ENCODE peak calls at places on chromosomes 7 and 10, in six cellular contexts. One of them, this sample, is unnamed.
A peak's percentile ranks its signal among the peaks of the same experiment; 100 is the strongest.

GRCh38 chr7:94395141-94396041 is 696 bp downstream of the COL1A2 start:
- DNase-seq in breast epithelium: no peak
- DNase-seq in NCI-H460: peak; percentile 48
- DNase-seq in cerebellum: no peak
- DNase-seq in stimulated activated naive B cell treated with anti-CD40 and anti-IgM and Interleukin-4, amounts not matched to agents 10 μg/mL and 1 μg/mL and 100 μg/mL, for 72 hours: peak; percentile 15
- DNase-seq in midbrain: peak; percentile 32
- DNase-seq in this sample: peak; percentile 53

GRCh38 chr10:128318868-128319267 is 192.6 kb upstream of the MKI67 start:
- DNase-seq in cerebellum: no peak
- DNase-seq in NCI-H460: no peak
- DNase-seq in stimulated activated naive B cell treated with anti-CD40 and anti-IgM and Interleukin-4, amounts not matched to agents 10 μg/mL and 1 μg/mL and 100 μg/mL, for 72 hours: no peak
- DNase-seq in breast epithelium: no peak
- DNase-seq in midbrain: no peak
- DNase-seq in this sample: no peak

GRCh38 chr10:104043185-104043830 is 42.4 kb downstream of the COL17A1 start:
- DNase-seq in stimulated activated naive B cell treated with anti-CD40 and anti-IgM and Interleukin-4, amounts not matched to agents 10 μg/mL and 1 μg/mL and 100 μg/mL, for 72 hours: no peak
- DNase-seq in NCI-H460: no peak
- DNase-seq in midbrain: no peak
- DNase-seq in cerebellum: no peak
- DNase-seq in breast epithelium: no peak
- DNase-seq in this sample: no peak

GRCh38 chr10:43201545-43202131 is 63.4 kb downstream of the CSGALNACT2 start:
- DNase-seq in breast epithelium: peak; percentile 16
- DNase-seq in NCI-H460: no peak
- DNase-seq in stimulated activated naive B cell treated with anti-CD40 and anti-IgM and Interleukin-4, amounts not matched to agents 10 μg/mL and 1 μg/mL and 100 μg/mL, for 72 hours: no peak
- DNase-seq in cerebellum: no peak
- DNase-seq in midbrain: no peak
- DNase-seq in this sample: no peak

GRCh38 chr7:80699030-80699638 is 60.7 kb downstream of the CD36 start:
- DNase-seq in NCI-H460: peak; percentile 66
- DNase-seq in midbrain: peak; percentile 59
- DNase-seq in breast epithelium: no peak
- DNase-seq in stimulated activated naive B cell treated with anti-CD40 and anti-IgM and Interleukin-4, amounts not matched to agents 10 μg/mL and 1 μg/mL and 100 μg/mL, for 72 hours: no peak
- DNase-seq in cerebellum: peak; percentile 20
- DNase-seq in this sample: peak; percentile 17

GRCh38 chr7:140416560-140416959 is 12.7 kb downstream of the RAB19 start:
- DNase-seq in midbrain: no peak
- DNase-seq in NCI-H460: no peak
- DNase-seq in stimulated activated naive B cell treated with anti-CD40 and anti-IgM and Interleukin-4, amounts not matched to agents 10 μg/mL and 1 μg/mL and 100 μg/mL, for 72 hours: no peak
- DNase-seq in cerebellum: no peak
- DNase-seq in breast epithelium: no peak
- DNase-seq in this sample: no peak

GRCh38 chr7:104922187-104923009 is 91.6 kb upstream of the KMT2E start:
- DNase-seq in cerebellum: no peak
- DNase-seq in stimulated activated naive B cell treated with anti-CD40 and anti-IgM and Interleukin-4, amounts not matched to agents 10 μg/mL and 1 μg/mL and 100 μg/mL, for 72 hours: no peak
- DNase-seq in breast epithelium: no peak
- DNase-seq in midbrain: no peak
- DNase-seq in NCI-H460: no peak
- DNase-seq in this sample: no peak

GRCh38 chr10:21523557-21524008 is 1.9 kb downstream of the SKIDA1 start:
- DNase-seq in stimulated activated naive B cell treated with anti-CD40 and anti-IgM and Interleukin-4, amounts not matched to agents 10 μg/mL and 1 μg/mL and 100 μg/mL, for 72 hours: no peak
- DNase-seq in midbrain: peak; percentile 28
- DNase-seq in breast epithelium: no peak
- DNase-seq in NCI-H460: no peak
- DNase-seq in cerebellum: no peak
- DNase-seq in this sample: no peak

GRCh38 chr10:35925511-35925910 is 283.4 kb upstream of the FZD8 start:
- DNase-seq in NCI-H460: peak; percentile 88
- DNase-seq in stimulated activated naive B cell treated with anti-CD40 and anti-IgM and Interleukin-4, amounts not matched to agents 10 μg/mL and 1 μg/mL and 100 μg/mL, for 72 hours: no peak
- DNase-seq in cerebellum: no peak
- DNase-seq in midbrain: no peak
- DNase-seq in breast epithelium: no peak
- DNase-seq in this sample: no peak

GRCh38 chr10:69573056-69573806 is at the start of gene NEUROG3:
- DNase-seq in breast epithelium: no peak
- DNase-seq in stimulated activated naive B cell treated with anti-CD40 and anti-IgM and Interleukin-4, amounts not matched to agents 10 μg/mL and 1 μg/mL and 100 μg/mL, for 72 hours: peak; percentile 67
- DNase-seq in cerebellum: no peak
- DNase-seq in midbrain: no peak
- DNase-seq in NCI-H460: no peak
- DNase-seq in this sample: no peak

GRCh38 chr7:16921151-16921550 is 39.4 kb upstream of the AGR3 start:
- DNase-seq in NCI-H460: no peak
- DNase-seq in stimulated activated naive B cell treated with anti-CD40 and anti-IgM and Interleukin-4, amounts not matched to agents 10 μg/mL and 1 μg/mL and 100 μg/mL, for 72 hours: no peak
- DNase-seq in midbrain: no peak
- DNase-seq in breast epithelium: no peak
- DNase-seq in cerebellum: no peak
- DNase-seq in this sample: no peak

GRCh38 chr7:105013818-105014724 is at the start of gene KMT2E:
- DNase-seq in NCI-H460: peak; percentile 86
- DNase-seq in cerebellum: peak; percentile 83
- DNase-seq in stimulated activated naive B cell treated with anti-CD40 and anti-IgM and Interleukin-4, amounts not matched to agents 10 μg/mL and 1 μg/mL and 100 μg/mL, for 72 hours: peak; percentile 89
- DNase-seq in breast epithelium: peak; percentile 83
- DNase-seq in midbrain: peak; percentile 86
- DNase-seq in this sample: peak; percentile 53

GRCh38 chr7:104327963-104328307 is 468 bp upstream of the LHFPL3 start:
- DNase-seq in cerebellum: no peak
- DNase-seq in NCI-H460: no peak
- DNase-seq in breast epithelium: no peak
- DNase-seq in stimulated activated naive B cell treated with anti-CD40 and anti-IgM and Interleukin-4, amounts not matched to agents 10 μg/mL and 1 μg/mL and 100 μg/mL, for 72 hours: no peak
- DNase-seq in midbrain: no peak
- DNase-seq in this sample: no peak

GRCh38 chr7:90383879-90384278 is 19.4 kb upstream of the CLDN12 start:
- DNase-seq in breast epithelium: no peak
- DNase-seq in NCI-H460: no peak
- DNase-seq in midbrain: no peak
- DNase-seq in cerebellum: no peak
- DNase-seq in stimulated activated naive B cell treated with anti-CD40 and anti-IgM and Interleukin-4, amounts not matched to agents 10 μg/mL and 1 μg/mL and 100 μg/mL, for 72 hours: no peak
- DNase-seq in this sample: no peak

GRCh38 chr10:96921655-96922054 is 89.6 kb downstream of the LCOR start:
- DNase-seq in midbrain: no peak
- DNase-seq in cerebellum: no peak
- DNase-seq in breast epithelium: no peak
- DNase-seq in stimulated activated naive B cell treated with anti-CD40 and anti-IgM and Interleukin-4, amounts not matched to agents 10 μg/mL and 1 μg/mL and 100 μg/mL, for 72 hours: no peak
- DNase-seq in NCI-H460: no peak
- DNase-seq in this sample: no peak

GRCh38 chr7:43701502-43701859 is 27.8 kb downstream of the COA1 start:
- DNase-seq in stimulated activated naive B cell treated with anti-CD40 and anti-IgM and Interleukin-4, amounts not matched to agents 10 μg/mL and 1 μg/mL and 100 μg/mL, for 72 hours: no peak
- DNase-seq in breast epithelium: no peak
- DNase-seq in NCI-H460: no peak
- DNase-seq in cerebellum: no peak
- DNase-seq in midbrain: no peak
- DNase-seq in this sample: no peak

GRCh38 chr7:87564290-87564963 is 36.3 kb downstream of the ABCB1 start:
- DNase-seq in cerebellum: no peak
- DNase-seq in midbrain: no peak
- DNase-seq in breast epithelium: no peak
- DNase-seq in stimulated activated naive B cell treated with anti-CD40 and anti-IgM and Interleukin-4, amounts not matched to agents 10 μg/mL and 1 μg/mL and 100 μg/mL, for 72 hours: peak; percentile 38
- DNase-seq in NCI-H460: peak; percentile 29
- DNase-seq in this sample: no peak

GRCh38 chr10:60953420-60953819 is 9.4 kb upstream of the RHOBTB1 start:
- DNase-seq in breast epithelium: no peak
- DNase-seq in midbrain: no peak
- DNase-seq in NCI-H460: no peak
- DNase-seq in cerebellum: no peak
- DNase-seq in stimulated activated naive B cell treated with anti-CD40 and anti-IgM and Interleukin-4, amounts not matched to agents 10 μg/mL and 1 μg/mL and 100 μg/mL, for 72 hours: no peak
- DNase-seq in this sample: no peak

This sample was measured in HTR-8/SVneo.